ENCODE peak calls at places on chromosomes 3 and 15, in six cellular contexts. J is tibial nerve, H is uterus, K is bronchial epithelial cell, C is AG09309, Y is Peyer's patch. W is an unnamed sample.

GRCh38 chr15:40398413-40398873 is 7.2 kb upstream of the IVD start:
- DNase-seq in J (no peak), H (no peak), K (no peak), C (no peak), Y (no peak), W (peak)

GRCh38 chr15:41506796-41507341 is 6.8 kb downstream of the LTK start:
- DNase-seq in J (no peak), H (no peak), K (no peak), C (no peak), Y (no peak), W (no peak)

GRCh38 chr15:29638781-29639180 is 183.5 kb downstream of the TJP1 start:
- DNase-seq in J (no peak), H (no peak), K (peak), C (no peak), Y (no peak), W (no peak)

GRCh38 chr3:39096775-39097174 is 10.7 kb downstream of the GORASP1 start:
- DNase-seq in J (no peak), H (no peak), K (no peak), C (no peak), Y (no peak), W (no peak)

GRCh38 chr15:61644550-61644949 is 415.4 kb upstream of the RORA start:
- DNase-seq in J (no peak), H (no peak), K (no peak), C (no peak), Y (no peak), W (no peak)

GRCh38 chr3:170159933-170160332 is 21.6 kb downstream of the PHC3 start:
- DNase-seq in J (no peak), H (no peak), K (no peak), C (no peak), Y (no peak), W (no peak)

GRCh38 chr15:58440922-58441321 is 9.1 kb downstream of the LIPC start:
- DNase-seq in J (no peak), H (no peak), K (peak), C (no peak), Y (peak), W (no peak)

GRCh38 chr3:149658444-149659172 is 783 bp upstream of the WWTR1 start:
- DNase-seq in J (peak), H (peak), K (peak), C (no peak), Y (peak), W (no peak)

GRCh38 chr15:58793862-58794261 is 22.8 kb downstream of the MINDY2 start:
- DNase-seq in J (no peak), H (no peak), K (peak), C (no peak), Y (no peak), W (no peak)

GRCh38 chr3:185585523-185585861 is 603 bp upstream of the SENP2 start:
- DNase-seq in J (no peak), H (no peak), K (no peak), C (no peak), Y (peak), W (no peak)

GRCh38 chr15:95626501-95627361 is 703.8 kb upstream of the NR2F2 start:
- DNase-seq in J (no peak), H (no peak), K (no peak), C (no peak), Y (no peak), W (no peak)

GRCh38 chr15:63041982-63042878 is at the start of gene TPM1:
- DNase-seq in J (peak), H (peak), K (peak), C (peak), Y (peak), W (no peak)

GRCh38 chr3:21645121-21645897 is 105.7 kb downstream of the ZNF385D start:
- DNase-seq in J (no peak), H (no peak), K (peak), C (no peak), Y (no peak), W (no peak)

GRCh38 chr3:119600732-119601131 is 3.0 kb downstream of the PLA1A start:
- DNase-seq in J (no peak), H (no peak), K (no peak), C (no peak), Y (no peak), W (no peak)
- TF ChIP-seq CTCF in J (no peak), H (no peak), K (peak), C (peak), Y (no peak), W (peak)

DNA sequence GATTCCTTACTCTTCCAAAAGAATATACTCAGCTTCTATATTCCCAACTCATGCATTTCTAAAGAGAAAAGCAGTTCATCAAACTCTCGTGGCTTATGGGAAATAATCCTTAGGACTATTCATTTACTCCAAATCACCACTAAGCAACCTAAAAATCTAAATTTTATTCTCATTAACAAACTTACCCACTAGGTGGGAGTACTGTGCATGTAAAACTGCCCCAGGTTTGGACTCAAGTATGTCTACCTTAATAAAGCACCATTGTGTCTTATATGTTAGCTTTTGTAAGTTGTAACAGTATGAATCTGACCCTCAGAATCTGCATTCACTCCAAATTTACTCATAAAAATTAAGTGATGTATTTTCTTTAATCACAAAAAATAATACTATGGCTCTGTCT is 25.3 kb downstream of the RAD18 start:
- DNase-seq in J (no peak), H (no peak), K (peak), C (no peak), Y (no peak), W (no peak)
- TF ChIP-seq CTCF in J (no peak), H (no peak), K (no peak), C (peak), Y (no peak), W (peak)

GRCh38 chr3:42541079-42541478 is 38.6 kb downstream of the VIPR1 start:
- DNase-seq in J (no peak), H (no peak), K (no peak), C (no peak), Y (no peak), W (peak)

GRCh38 chr3:42546691-42547213 is 35.0 kb downstream of the SEC22C start:
- DNase-seq in J (no peak), H (no peak), K (no peak), C (no peak), Y (no peak), W (no peak)

GRCh38 chr3:42545284-42545900 is 36.4 kb downstream of the SEC22C start:
- DNase-seq in J (no peak), H (no peak), K (no peak), C (no peak), Y (no peak), W (no peak)

GRCh38 chr3:42547401-42547945 is 34.3 kb downstream of the SEC22C start:
- DNase-seq in J (peak), H (peak), K (peak), C (peak), Y (peak), W (no peak)

GRCh38 chr3:42544492-42545283 is 37.1 kb downstream of the SEC22C start:
- DNase-seq in J (peak), H (no peak), K (no peak), C (no peak), Y (peak), W (no peak)
- TF ChIP-seq CTCF in J (no peak), H (no peak), K (peak), C (peak), Y (no peak), W (no peak)

GRCh38 chr3:190321789-190322603 is at the start of gene CLDN1:
- DNase-seq in J (peak), H (peak), K (peak), C (no peak), Y (peak), W (peak)
- TF ChIP-seq CTCF in J (peak), H (peak), K (peak), C (peak), Y (no peak), W (peak)

GRCh38 chr15:51046799-51047449 is 47.8 kb downstream of the TNFAIP8L3 start:
- DNase-seq in J (peak), H (peak), K (no peak), C (peak), Y (no peak), W (no peak)
- TF ChIP-seq CTCF in J (no peak), H (no peak), K (no peak), C (no peak), Y (no peak), W (no peak)